ENCODE peak calls at places on chromosomes 2 and 18, in six cellular contexts. E is stomach, I is HepG2, K is esophagus muscularis mucosa, G is endothelial cell of umbilical vein, B is adrenal gland. W is an unnamed sample. For H3K4me1, the result is how much of the 10 kb centered on the place peaks cover.

GRCh38 chr2:157901325-157901724 is 25.2 kb upstream of the ACVR1 start:
- DNase-seq in E (no peak), I (no peak), K (no peak), B (no peak), G (no peak), W (no peak)

GRCh38 chr2:192195548-192196418 is 1.1 kb upstream of the TMEFF2 start:
- DNase-seq in G (peak), B (peak), I (no peak), E (peak), K (no peak), W (no peak)

GRCh38 chr18:59659486-59660187 is 37.6 kb downstream of the CCBE1 start:
- DNase-seq in K (no peak), B (no peak), E (no peak), G (no peak), I (no peak), W (no peak)

GRCh38 chr2:214837466-214837865 is 28.0 kb upstream of the BARD1 start:
- DNase-seq in B (no peak), G (no peak), E (no peak), I (no peak), K (no peak), W (no peak)

GRCh38 chr18:61635901-61636528 is 256.8 kb downstream of the RNF152 start:
- DNase-seq in G (peak), K (no peak), B (peak), E (peak), I (peak), W (no peak)

GRCh38 chr2:68921646-68922045 is 31.0 kb downstream of the GKN2 start:
- DNase-seq in G (no peak), I (no peak), K (no peak), E (no peak), B (no peak), W (no peak)

GRCh38 chr18:7941533-7941932 is 374.4 kb downstream of the PTPRM start:
- DNase-seq in E (peak), B (peak), G (peak), K (no peak), I (no peak), W (no peak)

GRCh38 chr2:96484096-96484495 is 21.1 kb downstream of the NEURL3 start:
- DNase-seq in B (no peak), E (no peak), I (no peak), G (no peak), K (no peak), W (no peak)

GRCh38 chr2:196480653-196481322 is 158.7 kb upstream of the CCDC150 start:
- DNase-seq in I (no peak), B (no peak), E (no peak), K (no peak), G (no peak), W (no peak)

GRCh38 chr18:48986851-48987761 is 36.3 kb upstream of the SMAD7 start:
- DNase-seq in B (no peak), E (no peak), I (no peak), G (no peak), K (no peak), W (no peak)

GRCh38 chr18:48987821-48988220 is 37.1 kb upstream of the SMAD7 start:
- DNase-seq in E (no peak), G (no peak), I (peak), K (no peak), B (no peak), W (no peak)

GRCh38 chr18:48979944-48980890 is 29.5 kb upstream of the SMAD7 start:
- DNase-seq in E (no peak), B (peak), G (no peak), K (no peak), I (peak), W (no peak)

GRCh38 chr18:48982269-48982668 is 31.5 kb upstream of the SMAD7 start:
- DNase-seq in E (no peak), G (no peak), K (no peak), I (peak), B (no peak), W (no peak)

DNA sequence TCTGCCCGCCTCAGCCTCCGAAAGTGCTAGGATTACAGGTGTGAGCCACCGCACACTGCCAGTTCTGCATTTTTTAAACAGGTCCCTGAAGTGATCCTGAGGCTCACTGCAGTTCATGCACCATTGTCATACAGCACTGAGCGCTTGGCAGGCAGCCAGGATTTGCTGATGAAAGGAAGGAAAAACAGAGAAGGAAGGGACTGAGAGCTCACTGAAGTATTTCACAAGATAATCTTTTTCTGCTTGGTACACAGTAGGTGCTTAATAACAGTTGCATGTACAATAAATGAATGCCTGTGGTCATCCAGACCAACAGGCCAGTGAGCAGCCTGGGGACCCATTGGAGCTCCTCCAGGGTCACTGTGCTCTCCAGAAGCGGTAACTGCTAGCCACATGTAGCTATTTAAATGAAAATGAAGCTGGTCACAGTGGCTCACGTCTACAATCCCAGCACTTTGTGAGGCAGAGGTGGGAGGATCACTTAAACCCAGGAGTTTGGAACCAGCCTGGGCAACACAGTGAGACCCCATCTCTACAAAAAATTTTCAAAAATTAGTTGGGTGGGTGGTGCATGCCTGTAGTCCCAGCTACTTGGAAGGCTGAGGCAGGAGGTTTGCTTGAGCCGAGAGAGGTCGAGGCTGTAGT is 33.1 kb upstream of the SMAD7 start:
- DNase-seq in B (peak), G (peak), K (no peak), I (peak), E (peak), W (no peak)
- TF ChIP-seq POLR2A in B (no peak), G (no peak), K (no peak), I (no peak), E (no peak), W (no peak)

GRCh38 chr2:101736861-101737291 is 39.4 kb downstream of the MAP4K4 start:
- DNase-seq in B (no peak), K (no peak), G (peak), E (no peak), I (no peak), W (no peak)
- H3K4me1 ChIP-seq in B (half or more), K (half or more), G (under half), E (under half), I (half or more), W (half or more)

GRCh38 chr18:78792736-78793135 is 186.9 kb upstream of the SALL3 start:
- DNase-seq in I (no peak), K (no peak), B (no peak), G (no peak), E (no peak), W (no peak)
- TF ChIP-seq POLR2A in I (no peak), K (no peak), B (no peak), G (no peak), E (no peak), W (no peak)

GRCh38 chr18:48924621-48925601 is 25.9 kb downstream of the SMAD7 start:
- DNase-seq in B (no peak), K (no peak), G (peak), I (no peak), E (no peak), W (no peak)
- H3K4me1 ChIP-seq in B (half or more), K (half or more), G (half or more), I (half or more), E (half or more), W (half or more)

DNA sequence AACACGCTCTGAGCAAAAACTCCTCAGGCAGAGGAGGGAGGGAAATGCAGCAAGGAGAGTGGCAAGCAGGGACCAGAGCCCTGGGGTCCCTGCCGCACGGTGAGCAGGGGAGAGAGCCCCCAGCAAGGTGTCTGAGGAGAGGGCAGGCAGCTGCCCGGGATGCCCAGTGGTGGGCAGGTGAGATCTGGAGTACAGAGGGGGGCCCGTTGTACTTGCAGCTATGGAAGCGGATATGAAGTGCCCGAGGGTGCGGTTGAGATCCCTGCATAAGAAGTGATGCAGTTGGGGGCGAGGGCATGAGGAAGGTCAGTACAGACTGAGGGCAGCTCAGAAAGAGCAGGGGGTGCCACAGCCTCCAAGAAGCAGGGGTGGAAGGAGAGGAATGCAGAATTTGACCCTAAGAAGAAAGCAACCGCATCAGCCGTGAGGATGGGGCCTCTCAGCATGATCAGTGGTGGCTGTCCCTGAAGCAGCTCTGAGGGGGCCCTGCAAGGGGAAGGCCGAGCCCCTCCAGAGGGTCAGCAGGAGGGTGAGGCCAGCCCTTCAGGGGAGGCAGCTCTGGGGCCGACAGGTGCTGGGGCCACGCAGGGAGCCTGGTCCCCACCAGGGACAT is 29.4 kb downstream of the MTERF4 start:
- DNase-seq in E (peak), B (no peak), I (no peak), G (no peak), K (no peak), W (peak)
- TF ChIP-seq POLR2A in E (no peak), B (no peak), I (no peak), G (no peak), K (no peak), W (no peak)

DNA sequence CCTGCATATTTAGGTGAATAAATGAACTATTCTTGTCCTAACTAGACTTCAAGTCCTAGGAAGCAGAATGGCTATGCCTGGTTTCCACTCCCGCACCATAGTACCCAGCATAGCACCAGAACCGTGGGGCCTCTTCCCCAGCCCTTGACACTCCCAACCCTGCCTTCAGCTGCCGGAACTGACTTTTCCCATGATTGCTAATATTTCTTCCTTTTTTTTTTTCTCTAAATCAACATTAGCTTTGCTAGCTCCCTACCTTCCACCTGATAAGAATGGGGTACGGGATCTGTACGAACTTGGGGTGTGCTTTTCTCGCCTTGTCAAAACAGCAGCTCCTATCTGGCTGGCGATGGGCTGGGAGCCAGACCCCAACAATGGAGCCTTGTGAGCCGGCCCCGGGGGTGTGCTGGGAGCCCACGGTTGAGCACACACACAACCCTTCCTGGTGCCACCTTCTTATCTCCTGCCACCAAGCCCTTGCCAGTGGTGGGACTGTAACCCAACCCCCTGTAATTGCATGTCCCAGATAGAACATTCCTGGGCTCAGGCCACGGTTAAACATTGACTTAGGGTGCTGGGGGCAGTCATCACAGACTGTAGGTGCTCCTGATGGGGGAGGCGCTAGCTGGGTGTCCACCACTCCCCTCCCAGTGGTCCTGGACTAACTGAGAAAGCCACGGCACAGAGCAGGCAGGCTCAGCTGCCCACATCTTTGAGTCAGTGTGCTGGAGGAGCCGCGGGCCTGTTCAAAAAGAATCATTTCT is 213.0 kb upstream of the HAAO start:
- DNase-seq in E (peak), B (peak), G (no peak), I (peak), K (no peak), W (no peak)
- H3K4me1 ChIP-seq in E (under half), B (under half), G (under half), I (half or more), K (under half), W (under half)

GRCh38 chr2:144524190-144524957 is 4.5 kb upstream of the ZEB2 start:
- DNase-seq in I (no peak), E (no peak), G (no peak), K (no peak), B (peak), W (no peak)
- TF ChIP-seq POLR2A in I (no peak), E (no peak), G (no peak), K (no peak), B (peak), W (peak)

DNA sequence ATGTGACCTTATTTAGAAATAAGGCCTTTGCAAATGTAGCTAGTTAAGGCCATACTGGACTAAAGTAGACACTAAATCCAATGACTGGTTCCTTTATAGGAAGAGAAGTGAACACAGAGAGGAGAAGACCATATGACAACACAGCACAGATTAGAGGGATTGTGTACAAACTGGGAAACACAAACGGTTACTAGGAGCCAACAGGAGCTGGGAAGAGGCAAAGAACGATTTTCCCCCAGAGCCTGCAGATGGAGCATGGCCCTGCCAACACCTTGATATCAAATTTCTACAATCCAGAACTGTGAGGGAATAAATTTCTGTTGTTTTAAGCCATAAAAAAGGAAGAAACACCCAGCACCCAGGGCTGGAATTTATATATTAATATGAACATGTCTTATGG is 38.7 kb upstream of the COL5A2 start:
- DNase-seq in G (no peak), B (no peak), K (no peak), E (no peak), I (no peak), W (no peak)
- H3K4me1 ChIP-seq in G (under half), B (under half), K (under half), E (under half), I (under half), W (under half)

W was measured in tibial nerve.